ENCODE peak calls at places on chromosomes 1 and 21, in four cellular contexts. L is GM06990, V is body of pancreas, A is osteoblast. R is an unnamed sample.

GRCh38 chr1:212070720-212071302 is 35.3 kb downstream of the DTL start:
- DNase-seq in V (no peak), L (no peak), A (peak; percentile 26), R (peak; percentile 14)

GRCh38 chr1:243930822-243931671 is 81.0 kb upstream of the AKT3 start:
- DNase-seq in L (no peak), V (no peak), A (no peak), R (peak; percentile 77)

GRCh38 chr1:21254335-21254951 is 35.8 kb downstream of the ECE1 start:
- DNase-seq in V (peak; percentile 61), A (peak; percentile 6), L (no peak), R (no peak)

GRCh38 chr1:32199043-32199716 is 1.2 kb upstream of the CCDC28B start:
- DNase-seq in A (peak; percentile 53), V (no peak), L (no peak), R (no peak)

GRCh38 chr1:153946622-153947246 is at the start of gene DENND4B:
- DNase-seq in A (peak; percentile 100), L (peak; percentile 86), V (peak; percentile 84), R (peak; percentile 100)

GRCh38 chr1:229007701-229008100 is 263.2 kb upstream of the RAB4A start:
- DNase-seq in V (no peak), A (no peak), L (no peak), R (no peak)

GRCh38 chr1:223135176-223135575 is 7.9 kb downstream of the TLR5 start:
- DNase-seq in V (no peak), L (no peak), A (peak; percentile 90), R (no peak)

GRCh38 chr1:59072017-59072947 is 224.6 kb upstream of the FGGY start:
- DNase-seq in V (no peak), L (no peak), A (no peak), R (no peak)

GRCh38 chr21:46214478-46215340 is 13.9 kb downstream of the LSS start:
- DNase-seq in L (no peak), V (no peak), A (peak; percentile 84), R (no peak)

DNA sequence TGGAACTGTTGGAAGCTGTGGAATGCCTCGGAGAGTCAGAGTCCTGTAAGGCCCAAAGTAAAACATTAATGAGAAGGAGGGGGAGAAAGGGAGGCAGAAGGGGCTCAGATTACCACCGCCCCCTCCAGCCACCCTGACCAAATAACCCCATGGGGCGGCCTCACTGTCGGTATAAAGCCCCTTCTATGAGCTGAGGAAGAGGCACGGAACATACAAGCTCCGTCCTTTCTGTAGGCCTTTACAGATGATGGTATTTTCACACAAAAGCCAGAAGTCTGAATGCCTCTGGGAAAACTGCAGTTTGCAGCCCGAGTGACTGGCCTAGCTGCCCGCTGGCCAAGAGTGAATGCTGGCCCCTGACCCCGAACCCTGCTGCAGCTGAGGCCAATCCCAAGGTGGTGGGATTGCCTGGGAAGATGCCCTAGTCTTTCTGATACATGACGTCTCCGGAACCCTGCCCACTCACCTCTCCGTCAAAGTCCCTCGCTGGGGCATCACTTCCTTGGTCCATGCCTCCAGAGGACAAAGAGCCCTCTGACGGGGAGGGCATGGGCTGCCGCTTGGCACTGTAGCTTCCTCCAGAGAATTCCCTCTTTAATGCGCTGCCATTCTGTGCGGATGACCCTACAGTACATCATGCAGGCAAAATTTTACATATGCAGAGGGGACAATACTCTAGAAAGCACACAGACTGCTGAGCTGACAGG is 54.4 kb downstream of the COQ8A start:
- DNase-seq in V (no peak), L (no peak), A (no peak), R (peak; percentile 49)
- H3K4me3 ChIP-seq in V (no peak overlapping the region), L (no peak overlapping the region), A (no peak overlapping the region), R (no peak overlapping the region)

GRCh38 chr1:119943216-119943615 is 46.9 kb upstream of the ADAM30 start:
- DNase-seq in V (no peak), A (peak; percentile 43), L (no peak), R (no peak)
- H3K36me3 ChIP-seq in V (no peaks in the 10 kb centered on the region), A (peaks cover 48% of the 10 kb centered on the region), L (no peaks in the 10 kb centered on the region), R (peaks cover under 1% of the 10 kb centered on the region)

GRCh38 chr1:37763791-37764741 is 854 bp downstream of the EPHA10 start:
- DNase-seq in L (no peak), A (peak; percentile 95), V (no peak), R (peak; percentile 93)
- H3K4me3 ChIP-seq in L (no peak overlapping the region), A (no peak overlapping the region), V (no peak overlapping the region), R (no peak overlapping the region)

DNA sequence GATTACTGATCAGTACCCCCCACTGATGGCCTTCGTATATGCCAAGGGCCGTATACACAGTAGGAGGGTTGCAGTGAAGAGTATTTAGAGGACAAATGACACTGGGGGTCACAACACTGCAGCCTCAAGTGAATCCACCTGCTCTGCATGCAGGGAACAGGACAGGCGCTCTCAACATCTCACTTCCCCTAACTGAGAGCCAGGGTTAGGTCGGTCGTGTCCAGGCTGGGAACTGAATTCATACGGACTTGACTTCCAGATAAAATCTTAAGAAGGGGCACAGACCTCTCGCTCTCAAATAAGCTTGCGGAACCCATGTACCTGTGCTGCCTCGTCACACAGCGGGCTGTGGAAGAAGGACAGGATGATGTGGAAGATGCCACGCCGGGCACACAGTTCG is 22.8 kb downstream of the MRAP start:
- DNase-seq in A (no peak), L (no peak), V (no peak), R (no peak)
- H3K36me3 ChIP-seq in A (peaks cover 100% of the 10 kb centered on the region), L (peaks cover 60% of the 10 kb centered on the region), V (peaks cover 11% of the 10 kb centered on the region), R (peaks cover 60% of the 10 kb centered on the region)

DNA sequence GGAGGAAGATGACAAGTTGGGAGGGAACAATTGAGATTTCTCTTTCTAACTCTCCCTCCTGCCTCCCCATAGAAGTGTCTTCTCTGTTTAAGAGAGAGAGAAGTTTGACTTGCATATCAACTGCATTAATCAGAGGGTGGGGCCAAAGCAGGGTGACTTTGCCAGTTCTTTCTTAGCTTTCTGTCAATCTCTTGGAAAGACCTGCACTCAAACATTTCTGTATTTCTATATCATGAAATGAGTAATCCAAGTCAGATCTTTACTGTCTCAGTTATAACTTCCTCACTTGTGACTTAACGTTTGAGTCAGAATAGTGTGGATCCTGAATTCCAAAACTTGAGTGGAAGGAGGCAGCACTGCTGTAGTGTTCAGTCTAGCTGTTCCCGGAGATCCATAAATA is 180.8 kb upstream of the KCNK2 start:
- DNase-seq in L (no peak), A (peak; percentile 82), V (no peak), R (no peak)
- H3K4me3 ChIP-seq in L (no peak overlapping the region), A (no peak overlapping the region), V (no peak overlapping the region), R (no peak overlapping the region)

DNA sequence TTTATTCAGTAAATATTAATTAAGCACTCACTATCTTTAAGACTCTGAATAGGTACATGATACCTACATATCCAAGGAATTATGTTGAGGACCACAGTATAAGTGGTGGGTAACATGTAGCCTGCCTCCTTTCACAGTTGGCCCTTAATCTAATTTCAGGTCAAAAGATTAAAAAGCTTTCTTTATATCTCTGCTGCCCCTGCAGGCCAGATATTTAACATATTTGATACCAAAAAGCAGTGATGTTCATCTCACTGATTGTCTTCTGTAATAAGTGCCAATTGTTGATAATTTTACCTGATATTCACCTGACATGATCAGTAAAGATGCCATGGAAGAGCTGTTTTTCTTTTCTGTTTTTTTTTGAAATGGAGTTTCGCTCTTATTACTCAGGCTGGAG is 36.5 kb downstream of the RLF start:
- DNase-seq in A (no peak), V (no peak), L (no peak), R (no peak)
- H3K36me3 ChIP-seq in A (no peaks in the 10 kb centered on the region), V (no peaks in the 10 kb centered on the region), L (no peaks in the 10 kb centered on the region), R (no peaks in the 10 kb centered on the region)